ENCODE peak calls at places on chromosomes 12 and 14, in six cellular contexts. X, L, I, A, W and T are unnamed samples.

GRCh38 chr12:110369992-110370391 is 33.5 kb downstream of the ANAPC7 start:
- DNase-seq in W (no peak), L (no peak), X (no peak), I (no peak), A (no peak), T (no peak)

GRCh38 chr12:41907036-41907435 is 237.6 kb downstream of the GXYLT1 start:
- DNase-seq in W (no peak), A (no peak), L (no peak), X (peak), I (no peak), T (no peak)

GRCh38 chr12:129109174-129110001 is 256.1 kb downstream of the GLT1D1 start:
- DNase-seq in L (no peak), I (no peak), A (no peak), W (no peak), X (no peak), T (no peak)

GRCh38 chr14:89537911-89538310 is 120.9 kb upstream of the FOXN3 start:
- DNase-seq in A (no peak), I (no peak), W (no peak), X (no peak), L (no peak), T (no peak)

GRCh38 chr12:51540996-51541395 is 50.0 kb upstream of the SCN8A start:
- DNase-seq in A (no peak), X (no peak), W (no peak), L (no peak), I (no peak), T (no peak)

GRCh38 chr14:104545151-104545931 is 34.2 kb upstream of the C14orf180 start:
- DNase-seq in W (no peak), A (peak), L (no peak), X (no peak), I (no peak), T (no peak)

GRCh38 chr12:40382217-40382616 is 157.4 kb downstream of the LRRK2 start:
- DNase-seq in A (no peak), I (no peak), L (no peak), W (no peak), X (no peak), T (no peak)

GRCh38 chr14:71439247-71439646 is 493.0 kb upstream of the RGS6 start:
- DNase-seq in X (no peak), I (no peak), L (no peak), W (no peak), A (peak), T (no peak)

GRCh38 chr12:49014547-49014946 is 4.0 kb downstream of the PRKAG1 start:
- DNase-seq in X (no peak), L (peak), A (peak), I (no peak), W (no peak), T (no peak)

GRCh38 chr12:44377443-44378160 is 498.5 kb downstream of the NELL2 start:
- DNase-seq in W (no peak), L (no peak), I (no peak), A (no peak), X (no peak), T (no peak)

GRCh38 chr12:26244503-26244902 is 49.1 kb downstream of the SSPN start:
- DNase-seq in L (no peak), X (no peak), A (no peak), W (no peak), I (no peak), T (no peak)

GRCh38 chr12:109573914-109574244 is 285 bp downstream of the MVK start:
- DNase-seq in X (no peak), W (no peak), I (no peak), L (no peak), A (no peak), T (no peak)

GRCh38 chr14:24309538-24310386 is at the start of gene LTB4R2:
- DNase-seq in I (no peak), L (no peak), W (no peak), A (no peak), X (peak), T (no peak)

GRCh38 chr12:70695361-70696023 is 58.3 kb upstream of the PTPRB start:
- DNase-seq in A (no peak), L (no peak), I (no peak), X (no peak), W (no peak), T (no peak)

GRCh38 chr12:29148065-29148957 is 767 bp upstream of the FAR2 start:
- DNase-seq in W (peak), X (peak), A (peak), L (no peak), I (peak), T (peak)

GRCh38 chr12:64160021-64160717 is 61.9 kb downstream of the KICS2 start:
- DNase-seq in L (peak), A (peak), W (no peak), I (no peak), X (no peak), T (no peak)

GRCh38 chr14:45091696-45092095 is 7.8 kb downstream of the PRPF39 start:
- DNase-seq in I (no peak), W (no peak), A (peak), L (peak), X (no peak), T (no peak)

GRCh38 chr14:60738843-60739508 is 4.4 kb downstream of the MNAT1 start:
- DNase-seq in A (no peak), W (no peak), L (no peak), I (no peak), X (no peak), T (no peak)

GRCh38 chr14:102279688-102280348 is 25.1 kb downstream of the MOK start:
- DNase-seq in W (no peak), L (peak), X (no peak), A (peak), I (peak), T (peak)

GRCh38 chr14:106039400-106039799 is 513.0 kb downstream of the TMEM121 start:
- DNase-seq in X (peak), L (no peak), I (peak), W (no peak), A (no peak), T (no peak)

GRCh38 chr12:11822071-11822818 is 172.8 kb downstream of the ETV6 start:
- DNase-seq in I (peak), W (no peak), A (no peak), X (no peak), L (peak), T (no peak)

GRCh38 chr12:52722680-52723079 is 19.4 kb upstream of the KRT77 start:
- DNase-seq in X (no peak), W (no peak), L (no peak), I (no peak), A (no peak), T (no peak)

GRCh38 chr14:68222726-68223125 is 403.1 kb downstream of the RAD51B start:
- DNase-seq in W (no peak), A (no peak), I (no peak), X (no peak), L (no peak), T (no peak)

GRCh38 chr12:48143898-48144297 is 13.4 kb downstream of the ASB8 start:
- DNase-seq in A (no peak), I (no peak), L (no peak), W (no peak), X (no peak), T (no peak)

GRCh38 chr12:70719084-70719483 is 81.9 kb upstream of the PTPRB start:
- DNase-seq in I (no peak), A (no peak), X (no peak), L (no peak), W (no peak), T (no peak)

GRCh38 chr12:119804011-119804641 is 73.0 kb downstream of the CIT start:
- DNase-seq in W (peak), A (peak), L (peak), X (peak), I (peak), T (peak)

GRCh38 chr12:28909291-28909690 is 239.8 kb upstream of the FAR2 start:
- DNase-seq in L (no peak), W (no peak), I (no peak), X (no peak), A (peak), T (no peak)